ENCODE peak calls at places on chromosomes 4 and X, in eight cellular contexts. D is naive thymus-derived CD4-positive, alpha-beta T cell; A is astrocyte; K is CD8-positive, alpha-beta T cell; Q is CD4-positive, alpha-beta memory T cell; Y is tibial nerve; V is mesendoderm; B is A549. H is an unnamed sample.

GRCh38 chrX:39152106-39152649 is 350.9 kb downstream of the MID1IP1 start:
- DNase-seq in D (no peak), A (no peak), K (peak; percentile 32), Q (no peak), Y (no peak), V (peak; percentile 90), B (peak; percentile 14), H (peak; percentile 13)

GRCh38 chrX:2577844-2578444 is 77.2 kb upstream of the DHRSX start:
- DNase-seq in D (no peak), A (no peak), K (no peak), Q (no peak), Y (no peak), V (no peak), B (no peak), H (peak; percentile 47)

GRCh38 chrX:1336331-1337143 is at the start of gene IL3RA:
- DNase-seq in D (peak; percentile 14), A (no peak), K (no peak), Q (peak; percentile 4), Y (no peak), V (no peak), B (no peak), H (peak; percentile 55)

GRCh38 chr4:140098481-140099132 is 55.4 kb downstream of the MAML3 start:
- DNase-seq in D (no peak), A (peak; percentile 86), K (no peak), Q (no peak), Y (no peak), V (no peak), B (no peak), H (no peak)

GRCh38 chrX:1316527-1316926 is 20.1 kb upstream of the IL3RA start:
- DNase-seq in D (no peak), A (no peak), K (no peak), Q (no peak), Y (no peak), V (no peak), B (no peak), H (no peak)

GRCh38 chr4:185881427-185881826 is 69.4 kb upstream of the SORBS2 start:
- DNase-seq in D (no peak), A (no peak), K (no peak), Q (no peak), Y (no peak), V (peak; percentile 45), B (no peak), H (peak; percentile 74)

GRCh38 chrX:18099745-18100144 is 120.9 kb downstream of the BEND2 start:
- DNase-seq in D (no peak), A (no peak), K (no peak), Q (no peak), Y (no peak), V (peak; percentile 21), B (no peak), H (no peak)

GRCh38 chr4:75344915-75345314 is 169.3 kb downstream of the RCHY1 start:
- DNase-seq in D (no peak), A (peak; percentile 25), K (no peak), Q (no peak), Y (no peak), V (no peak), B (no peak), H (peak; percentile 77)

GRCh38 chr4:151540728-151541437 is 131.9 kb downstream of the FHIP1A start:
- DNase-seq in D (no peak), A (peak; percentile 96), K (no peak), Q (no peak), Y (no peak), V (no peak), B (peak; percentile 40), H (peak; percentile 80)

GRCh38 chrX:79095441-79096338 is 48.8 kb upstream of the GPR174 start:
- DNase-seq in D (no peak), A (no peak), K (no peak), Q (no peak), Y (no peak), V (no peak), B (no peak), H (no peak)

GRCh38 chr4:53863163-53863562 is 201.2 kb downstream of the CHIC2 start:
- DNase-seq in D (no peak), A (peak; percentile 62), K (no peak), Q (no peak), Y (peak; percentile 16), V (no peak), B (no peak), H (peak; percentile 13)

GRCh38 chr4:89619230-89619962 is 217.6 kb downstream of the SNCA start:
- DNase-seq in D (no peak), A (no peak), K (no peak), Q (no peak), Y (no peak), V (no peak), B (no peak), H (no peak)

GRCh38 chr4:113582737-113583136 is 178.8 kb downstream of the CAMK2D start:
- DNase-seq in D (no peak), A (no peak), K (no peak), Q (no peak), Y (no peak), V (no peak), B (no peak), H (no peak)

GRCh38 chrX:15214614-15215013 is 55.3 kb downstream of the ASB9 start:
- DNase-seq in D (no peak), A (no peak), K (no peak), Q (no peak), Y (no peak), V (no peak), B (no peak), H (no peak)

GRCh38 chrX:38465686-38466085 is 95.7 kb upstream of the TSPAN7 start:
- DNase-seq in D (no peak), A (no peak), K (no peak), Q (no peak), Y (no peak), V (no peak), B (no peak), H (no peak)

GRCh38 chr4:168719725-168720124 is 222.9 kb downstream of the PALLD start:
- DNase-seq in D (no peak), A (no peak), K (no peak), Q (no peak), Y (no peak), V (no peak), B (no peak), H (no peak)

GRCh38 chr4:168723020-168723419 is 226.2 kb downstream of the PALLD start:
- DNase-seq in D (no peak), A (peak; percentile 70), K (no peak), Q (no peak), Y (no peak), V (no peak), B (no peak), H (peak; percentile 50)

GRCh38 chr4:168722391-168722790 is 225.5 kb downstream of the PALLD start:
- DNase-seq in D (no peak), A (peak; percentile 45), K (no peak), Q (no peak), Y (no peak), V (no peak), B (no peak), H (no peak)

GRCh38 chr4:168717852-168718251 is 221.0 kb downstream of the PALLD start:
- DNase-seq in D (no peak), A (peak; percentile 91), K (no peak), Q (no peak), Y (no peak), V (no peak), B (no peak), H (no peak)

GRCh38 chr4:168720396-168720795 is 223.5 kb downstream of the PALLD start:
- DNase-seq in D (no peak), A (no peak), K (no peak), Q (no peak), Y (no peak), V (no peak), B (no peak), H (no peak)
- H3K4me1 ChIP-seq in D (no peaks in the 10 kb centered on the region), A (peaks cover 24% of the 10 kb centered on the region), K (no peaks in the 10 kb centered on the region), Q (no peaks in the 10 kb centered on the region), Y (no peaks in the 10 kb centered on the region), V (no peaks in the 10 kb centered on the region), B (peaks cover 8% of the 10 kb centered on the region), H (peaks cover 30% of the 10 kb centered on the region)

DNA sequence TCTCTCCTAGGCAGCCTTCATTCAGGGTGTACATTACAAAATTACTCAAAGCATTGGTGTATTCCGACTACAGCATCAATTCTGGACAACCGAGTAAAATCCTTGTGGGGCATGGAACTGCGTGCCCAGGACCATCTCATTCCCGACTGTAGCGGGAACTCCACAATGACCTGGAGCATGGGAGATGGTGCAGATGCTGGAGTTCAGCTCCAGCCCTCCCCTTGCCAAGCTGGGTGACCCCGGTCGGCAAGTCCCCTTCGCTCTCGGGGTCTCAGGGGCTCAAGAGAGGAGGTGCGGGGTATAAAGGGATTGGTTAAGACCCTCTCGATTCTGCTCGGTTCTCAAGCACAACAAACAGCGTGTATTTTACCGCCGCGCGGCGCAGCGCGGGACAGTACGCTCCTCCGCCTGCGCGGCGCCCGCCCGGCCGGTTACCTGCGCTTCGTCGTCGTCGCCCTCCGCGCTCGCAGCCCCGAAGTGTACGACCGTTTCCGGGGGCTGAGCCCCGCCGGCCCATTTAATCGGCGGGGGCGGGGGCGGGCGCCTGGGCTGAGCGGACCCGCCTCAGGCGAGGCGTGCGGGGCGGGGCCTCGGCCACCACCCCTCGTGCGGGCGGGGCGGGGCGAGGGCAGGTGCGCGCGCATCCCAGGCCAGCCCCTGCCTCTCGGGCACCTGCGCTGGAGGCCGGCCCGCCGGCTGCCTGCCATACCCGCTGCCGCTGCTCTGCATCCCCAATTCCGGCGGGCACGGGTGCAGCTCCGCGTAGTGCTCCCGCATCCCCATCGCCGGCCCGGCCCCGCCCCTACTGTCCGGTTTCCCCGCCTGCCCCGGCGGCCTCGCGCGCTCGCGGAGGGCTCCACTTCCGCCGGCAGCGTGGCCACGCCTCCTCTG is at the start of gene G6PD:
- DNase-seq in D (no peak), A (no peak), K (peak; percentile 77), Q (peak; percentile 85), Y (peak; percentile 47), V (peak; percentile 68), B (peak; percentile 65), H (peak; percentile 80)
- H3K4me1 ChIP-seq in D (peaks cover 51% of the 10 kb centered on the region), A (peaks cover 30% of the 10 kb centered on the region), K (peaks cover 58% of the 10 kb centered on the region), Q (peaks cover 49% of the 10 kb centered on the region), Y (no peaks in the 10 kb centered on the region), V (no peaks in the 10 kb centered on the region), B (peaks cover 43% of the 10 kb centered on the region), H (peaks cover 41% of the 10 kb centered on the region)

DNA sequence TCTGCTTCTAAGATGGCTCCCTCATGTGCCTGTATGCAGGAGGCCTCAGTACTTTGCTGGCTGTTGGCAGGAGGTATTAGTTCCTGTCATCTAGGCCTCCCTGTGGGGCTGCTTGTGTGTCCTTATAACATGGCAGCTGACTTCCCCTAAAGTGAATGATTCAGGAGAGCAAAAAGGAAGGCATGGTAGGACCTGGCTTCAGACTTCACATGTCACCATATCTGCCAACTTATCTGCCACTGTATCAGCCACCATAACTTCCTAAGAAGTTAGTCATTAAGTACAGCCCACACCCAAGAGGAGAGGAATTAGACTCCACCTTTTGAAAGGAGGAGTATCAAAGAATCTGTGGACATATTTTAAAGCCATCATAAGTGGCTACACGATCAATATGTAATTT is 122.5 kb downstream of the UCHL1 start:
- DNase-seq in D (no peak), A (no peak), K (no peak), Q (no peak), Y (no peak), V (no peak), B (no peak), H (no peak)
- H3K4me1 ChIP-seq in D (no peaks in the 10 kb centered on the region), A (no peaks in the 10 kb centered on the region), K (no peaks in the 10 kb centered on the region), Q (no peaks in the 10 kb centered on the region), Y (no peaks in the 10 kb centered on the region), V (no peaks in the 10 kb centered on the region), B (peaks cover 29% of the 10 kb centered on the region), H (no peaks in the 10 kb centered on the region)

DNA sequence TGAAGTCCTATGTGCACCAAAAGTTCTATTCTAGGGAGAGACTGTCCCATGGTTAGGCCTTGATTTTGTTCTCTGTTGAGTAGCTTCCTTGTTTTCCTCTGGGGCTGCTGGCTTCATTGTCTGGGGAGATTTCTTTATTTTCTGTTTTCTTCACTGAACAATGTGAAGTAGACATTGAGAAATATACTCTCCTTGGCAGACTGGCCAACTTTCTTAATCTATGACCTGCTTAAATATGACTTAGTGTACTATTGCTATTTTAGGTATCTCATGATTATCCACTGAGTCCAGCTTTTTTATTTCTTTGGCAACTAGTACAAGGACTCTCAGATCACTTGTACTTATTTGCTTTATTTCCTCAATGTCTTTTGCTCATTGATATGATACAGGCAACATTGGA is 1594.6 kb downstream of the ARAP2 start:
- DNase-seq in D (no peak), A (no peak), K (no peak), Q (no peak), Y (no peak), V (no peak), B (no peak), H (no peak)
- H3K4me1 ChIP-seq in D (no peaks in the 10 kb centered on the region), A (no peaks in the 10 kb centered on the region), K (no peaks in the 10 kb centered on the region), Q (no peaks in the 10 kb centered on the region), Y (no peaks in the 10 kb centered on the region), V (no peaks in the 10 kb centered on the region), B (no peaks in the 10 kb centered on the region), H (peaks cover 10% of the 10 kb centered on the region)

H was measured in adipocyte.